ENCODE peak calls at places on chromosomes 16 and 17, in nine cellular contexts. A is pancreas, X is ascending aorta, M is neural progenitor cell, V is left lung, O is heart right ventricle, Q is mesenchymal stem cell, Z is right atrium auricular region, N is stomach. Y is an unnamed sample. For H3K4me1 and H3K36me3, the result is how much of the 10 kb centered on the place peaks cover.

GRCh38 chr17:50922107-50922506 is 56.0 kb upstream of the TOB1 start:
- DNase-seq in O (no peak), Q (no peak), Z (no peak), N (no peak), V (no peak), A (no peak), M (no peak), X (no peak), Y (no peak)

GRCh38 chr16:57735755-57736418 is at the start of gene KATNB1:
- DNase-seq in A (peak), O (no peak), N (no peak), X (no peak), V (no peak), Z (no peak), Q (no peak), M (no peak), Y (no peak)

GRCh38 chr17:50598487-50598886 is 36.2 kb upstream of the ABCC3 start:
- DNase-seq in X (no peak), Q (no peak), O (no peak), M (no peak), Z (no peak), V (no peak), A (no peak), N (no peak), Y (no peak)

GRCh38 chr17:8954339-8954738 is 11.2 kb downstream of the PIK3R5 start:
- DNase-seq in N (peak), A (no peak), Q (no peak), M (peak), O (peak), Z (peak), V (peak), X (peak), Y (peak)

GRCh38 chr17:5826384-5826783 is 242.1 kb upstream of the NLRP1 start:
- DNase-seq in O (no peak), X (no peak), V (no peak), N (no peak), A (no peak), M (no peak), Q (peak), Z (no peak), Y (no peak)

GRCh38 chr17:46820592-46821450 is 2.3 kb upstream of the WNT3 start:
- DNase-seq in X (no peak), V (no peak), N (no peak), A (no peak), O (no peak), M (no peak), Z (no peak), Q (no peak), Y (no peak)

GRCh38 chr17:72519598-72519936 is 398.7 kb downstream of the SOX9 start:
- DNase-seq in A (no peak), M (no peak), V (no peak), O (no peak), N (no peak), Z (no peak), Q (no peak), X (no peak), Y (no peak)

GRCh38 chr17:33964344-33964979 is 290.6 kb upstream of the CCL2 start:
- DNase-seq in V (no peak), N (no peak), A (no peak), Z (no peak), O (no peak), Q (no peak), M (no peak), X (no peak), Y (no peak)

GRCh38 chr17:5282639-5283217 is 644 bp downstream of the RABEP1 start:
- DNase-seq in Q (peak), M (no peak), N (no peak), X (no peak), V (peak), Z (no peak), O (peak), A (no peak), Y (peak)

GRCh38 chr17:28514571-28515002 is 8.4 kb downstream of the FOXN1 start:
- DNase-seq in N (no peak), Q (no peak), O (no peak), Z (no peak), M (no peak), X (no peak), A (no peak), V (peak), Y (no peak)

GRCh38 chr17:64343833-64344637 is 46.6 kb downstream of the PECAM1 start:
- DNase-seq in A (no peak), X (peak), V (peak), N (peak), Q (peak), M (peak), Z (peak), O (peak), Y (peak)

GRCh38 chr16:59880626-59881025 is 1146.5 kb upstream of the GOT2 start:
- DNase-seq in M (no peak), X (no peak), A (no peak), V (no peak), Q (no peak), O (no peak), Z (no peak), N (no peak), Y (no peak)

GRCh38 chr17:3687949-3688614 is 7.9 kb downstream of the P2RX5 start:
- DNase-seq in Q (no peak), V (no peak), X (no peak), M (peak), A (no peak), N (no peak), Z (no peak), O (no peak), Y (no peak)
- H3K4me1 ChIP-seq in Q (under half), V (under half), X (under half), M (under half), A (under half), N (under half), Z (under half), O (under half), Y (under half)

GRCh38 chr16:66740010-66740409 is 11.4 kb downstream of the DYNC1LI2 start:
- DNase-seq in Q (peak), V (no peak), A (no peak), N (no peak), X (no peak), M (peak), O (no peak), Z (no peak), Y (no peak)
- H3K36me3 ChIP-seq in Q (half or more), V (under half), A (under half), N (under half), X (half or more), M (under half), O (under half), Z (half or more), Y (under half)

GRCh38 chr16:85461814-85462404 is 151.2 kb upstream of the GSE1 start:
- DNase-seq in O (no peak), M (peak), Z (no peak), X (no peak), V (peak), A (peak), N (no peak), Q (peak), Y (peak)
- H3K4me1 ChIP-seq in O (under half), M (under half), Z (half or more), X (under half), V (under half), A (under half), N (half or more), Q (half or more), Y (under half)

GRCh38 chr17:68527314-68527713 is 15.1 kb downstream of the PRKAR1A start:
- DNase-seq in O (no peak), X (no peak), Q (no peak), M (no peak), V (no peak), N (no peak), A (no peak), Z (no peak), Y (no peak)
- H3K36me3 ChIP-seq in O (under half), X (half or more), Q (half or more), M (under half), V (under half), N (half or more), A (under half), Z (half or more), Y (under half)

GRCh38 chr16:67459066-67459857 is 21.7 kb downstream of the ATP6V0D1 start:
- DNase-seq in Z (no peak), M (no peak), Q (peak), A (peak), N (peak), V (no peak), X (no peak), O (peak), Y (no peak)
- H3K4me1 ChIP-seq in Z (half or more), M (under half), Q (under half), A (half or more), N (half or more), V (under half), X (under half), O (half or more), Y (under half)

GRCh38 chr17:62001105-62001504 is 64.0 kb downstream of the MED13 start:
- DNase-seq in M (no peak), Z (no peak), X (no peak), Q (no peak), A (no peak), O (no peak), N (no peak), V (no peak), Y (no peak)
- H3K36me3 ChIP-seq in M (under half), Z (under half), X (under half), Q (half or more), A (under half), O (under half), N (under half), V (under half), Y (under half)

GRCh38 chr16:56616608-56617211 is 8.3 kb downstream of the MT2A start:
- DNase-seq in Q (no peak), V (no peak), A (no peak), Z (no peak), N (no peak), X (no peak), O (no peak), M (no peak), Y (no peak)

GRCh38 chr16:56617212-56618085 is 8.1 kb upstream of the MT1E start:
- DNase-seq in Q (peak), A (peak), N (peak), O (peak), V (peak), Z (peak), M (peak), X (no peak), Y (peak)

GRCh38 chr16:56623637-56624036 is 1.9 kb upstream of the MT1E start:
- DNase-seq in X (no peak), M (no peak), Q (no peak), O (no peak), N (no peak), V (no peak), A (no peak), Z (no peak), Y (no peak)

GRCh38 chr16:56618138-56618537 is 7.4 kb upstream of the MT1E start:
- DNase-seq in O (no peak), Z (no peak), X (no peak), A (no peak), M (peak), Q (no peak), V (no peak), N (no peak), Y (no peak)

DNA sequence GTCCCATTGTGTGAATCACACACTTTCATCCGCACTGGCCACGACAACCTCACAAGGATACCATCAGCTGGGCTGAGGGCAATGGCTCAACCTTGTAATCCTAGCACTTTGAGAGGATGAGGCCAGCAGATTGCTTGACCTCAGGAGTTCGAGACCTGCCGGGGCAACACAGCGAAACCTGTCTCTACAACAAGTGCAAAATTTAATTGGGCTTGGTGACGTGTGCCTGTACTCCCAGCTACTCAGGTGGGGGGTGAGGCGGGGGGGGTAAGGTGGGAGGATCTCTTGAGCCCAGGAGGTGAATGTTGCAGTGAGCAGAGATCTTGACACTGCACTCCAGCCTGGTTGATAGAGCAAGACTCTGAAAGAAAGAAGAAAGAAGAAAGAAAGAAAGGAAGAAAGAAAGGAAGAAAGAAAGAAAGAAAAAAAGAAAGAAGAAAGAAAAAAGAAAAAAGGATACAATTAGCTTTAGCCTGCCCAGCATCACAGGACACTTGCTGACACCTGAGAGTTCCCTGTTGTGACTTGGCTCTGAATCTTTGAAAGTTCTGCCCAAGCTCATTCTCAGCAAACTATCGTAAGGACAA is 5.2 kb upstream of the MT1E start:
- DNase-seq in Z (no peak), O (no peak), M (no peak), A (no peak), X (no peak), N (no peak), Q (no peak), V (no peak), Y (no peak)
- H3K4me1 ChIP-seq in Z (under half), O (under half), M (under half), A (under half), X (under half), N (under half), Q (under half), V (under half), Y (under half)

DNA sequence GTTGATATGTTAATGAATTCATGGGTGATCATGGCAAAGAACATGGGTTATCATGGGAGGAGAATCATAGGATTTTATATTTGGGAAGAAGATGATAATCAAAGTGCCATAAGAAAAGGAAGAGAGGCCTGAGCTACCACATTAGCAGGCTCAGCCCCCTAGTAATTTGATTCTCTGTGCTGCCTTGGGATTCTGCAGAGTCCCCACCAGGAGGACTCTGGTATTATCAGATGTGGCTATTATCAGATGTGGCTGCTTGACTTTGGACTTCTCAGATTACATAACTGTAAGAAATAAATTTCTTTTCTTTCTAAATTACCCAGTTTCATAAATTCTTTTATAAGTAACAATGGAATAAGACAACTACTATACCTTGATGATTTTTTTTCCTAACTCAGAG is 137.6 kb downstream of the ITFG1 start:
- DNase-seq in A (no peak), N (no peak), M (no peak), O (no peak), X (no peak), V (no peak), Z (no peak), Q (no peak), Y (no peak)
- H3K36me3 ChIP-seq in A (under half), N (under half), M (under half), O (under half), X (under half), V (under half), Z (under half), Q (under half), Y (under half)

GRCh38 chr16:52569701-52570100 is 22.8 kb upstream of the TOX3 start:
- DNase-seq in V (no peak), Q (no peak), X (no peak), A (no peak), Z (no peak), M (no peak), O (no peak), N (no peak), Y (no peak)
- H3K4me1 ChIP-seq in V (under half), Q (under half), X (under half), A (under half), Z (under half), M (under half), O (under half), N (under half), Y (under half)